ENCODE peak calls at places on chromosomes 2 and 18, in seven cellular contexts. W is mucosa of descending colon, H is left ventricle myocardium inferior, N is right cardiac atrium, O is small intestine, B is adrenal gland, Z is Peyer's patch. C is an unnamed sample. For H3K9me3, the result is how much of the 10 kb centered on the place peaks cover.

GRCh38 chr2:205892141-205893064 is 193.6 kb downstream of the INO80D start:
- DNase-seq in W (no peak), O (peak), H (no peak), N (no peak), B (no peak), Z (no peak), C (no peak)

GRCh38 chr2:201127570-201127969 is 11.6 kb downstream of the CFLAR start:
- DNase-seq in O (no peak), W (no peak), N (peak), B (peak), Z (no peak), H (no peak), C (peak)

GRCh38 chr2:96772903-96773675 is 12.4 kb downstream of the CNNM4 start:
- DNase-seq in H (no peak), N (no peak), B (no peak), W (no peak), Z (no peak), O (peak), C (no peak)

GRCh38 chr2:219452361-219453317 is 18.0 kb downstream of the SPEG start:
- DNase-seq in B (no peak), H (no peak), N (peak), W (no peak), O (no peak), Z (no peak), C (peak)

GRCh38 chr2:186641132-186641806 is 51.4 kb downstream of the ITGAV start:
- DNase-seq in B (no peak), W (no peak), H (no peak), O (no peak), Z (no peak), N (no peak), C (no peak)

GRCh38 chr2:180033993-180034894 is 27.1 kb upstream of the CWC22 start:
- DNase-seq in Z (no peak), H (no peak), B (no peak), W (no peak), O (no peak), N (no peak), C (peak)

GRCh38 chr2:161844845-161845244 is 220.6 kb downstream of the SLC4A10 start:
- DNase-seq in B (no peak), H (no peak), W (no peak), Z (no peak), N (no peak), O (no peak), C (no peak)

GRCh38 chr18:56645415-56646016 is 5.6 kb upstream of the WDR7 start:
- DNase-seq in Z (no peak), W (no peak), H (no peak), N (no peak), O (peak), B (no peak), C (no peak)

GRCh38 chr2:35163948-35164347 is 1191.6 kb upstream of the CRIM1 start:
- DNase-seq in W (no peak), Z (no peak), H (no peak), N (no peak), O (no peak), B (no peak), C (no peak)

GRCh38 chr2:239532859-239533258 is 132.0 kb upstream of the HDAC4 start:
- DNase-seq in N (no peak), B (peak), O (peak), Z (no peak), W (no peak), H (no peak), C (no peak)

GRCh38 chr2:155381446-155381845 is 683.0 kb downstream of the KCNJ3 start:
- DNase-seq in N (no peak), H (no peak), B (no peak), Z (no peak), O (no peak), W (no peak), C (no peak)

GRCh38 chr2:110115291-110116032 is at the start of gene MALL:
- DNase-seq in W (peak), O (peak), H (no peak), B (no peak), N (peak), Z (peak), C (no peak)

GRCh38 chr2:182481676-182482075 is 54.8 kb upstream of the PDE1A start:
- DNase-seq in N (no peak), H (no peak), B (no peak), O (no peak), Z (no peak), W (no peak), C (no peak)

GRCh38 chr2:85585781-85586105 is 1.5 kb downstream of the VAMP5 start:
- DNase-seq in W (no peak), B (peak), N (no peak), O (peak), H (no peak), Z (no peak), C (no peak)

GRCh38 chr18:73893879-73894278 is 253.8 kb downstream of the FBXO15 start:
- DNase-seq in Z (no peak), N (no peak), W (no peak), O (no peak), H (no peak), B (no peak), C (no peak)

GRCh38 chr2:60070851-60071250 is 482.6 kb downstream of the BCL11A start:
- DNase-seq in B (no peak), W (no peak), O (no peak), Z (no peak), N (no peak), H (no peak), C (no peak)

GRCh38 chr2:75570948-75571729 is 10.4 kb upstream of the EVA1A start:
- DNase-seq in B (no peak), W (no peak), H (no peak), N (no peak), O (no peak), Z (no peak), C (peak)

GRCh38 chr2:16546128-16546754 is 119.4 kb downstream of the CYRIA start:
- DNase-seq in O (peak), W (no peak), B (peak), H (no peak), Z (no peak), N (no peak), C (no peak)

GRCh38 chr2:216023055-216023648 is 9.8 kb upstream of the MREG start:
- DNase-seq in N (no peak), Z (peak), O (peak), H (no peak), B (peak), W (no peak), C (no peak)

GRCh38 chr2:46390036-46390435 is 89.3 kb upstream of the TMEM247 start:
- DNase-seq in B (no peak), W (no peak), H (no peak), O (no peak), Z (no peak), N (no peak), C (no peak)

GRCh38 chr18:79695269-79695668 is 15.7 kb downstream of the CTDP1 start:
- DNase-seq in W (peak), Z (no peak), N (no peak), B (no peak), H (no peak), O (no peak), C (no peak)

GRCh38 chr2:104864751-104865470 is 11.0 kb downstream of the POU3F3 start:
- DNase-seq in O (no peak), N (no peak), W (no peak), H (no peak), B (no peak), Z (no peak), C (no peak)

GRCh38 chr2:51953931-51954330 is 922.0 kb upstream of the NRXN1 start:
- DNase-seq in Z (no peak), O (no peak), N (no peak), B (no peak), W (no peak), H (no peak), C (no peak)

GRCh38 chr2:162887087-162887486 is 48.5 kb upstream of the KCNH7 start:
- DNase-seq in N (no peak), B (no peak), Z (no peak), W (no peak), H (no peak), O (no peak), C (no peak)

GRCh38 chr2:12636837-12637581 is 79.7 kb upstream of the TRIB2 start:
- DNase-seq in N (no peak), Z (no peak), H (no peak), B (peak), O (no peak), W (no peak), C (no peak)

GRCh38 chr18:59748628-59749360 is 51.6 kb upstream of the CCBE1 start:
- DNase-seq in H (no peak), Z (no peak), O (no peak), B (no peak), N (no peak), W (no peak), C (no peak)

GRCh38 chr2:74147729-74148456 is at the start of gene BOLA3:
- DNase-seq in H (peak), N (peak), W (peak), O (peak), B (peak), Z (peak), C (peak)

GRCh38 chr2:200943527-200944120 is 19.8 kb downstream of the ORC2 start:
- DNase-seq in W (no peak), H (no peak), N (no peak), Z (no peak), B (no peak), O (no peak), C (no peak)

GRCh38 chr2:68730828-68731227 is 3.8 kb upstream of the ARHGAP25 start:
- DNase-seq in Z (no peak), B (no peak), O (no peak), H (no peak), N (no peak), W (no peak), C (peak)

GRCh38 chr2:217625475-217626245 is 377.1 kb downstream of the TNS1 start:
- DNase-seq in N (no peak), O (no peak), H (no peak), B (peak), Z (no peak), W (no peak), C (no peak)

GRCh38 chr2:20573611-20574422 is 77.1 kb downstream of the HS1BP3 start:
- DNase-seq in H (no peak), O (no peak), Z (peak), N (no peak), W (no peak), B (peak), C (peak)

GRCh38 chr2:118122768-118123335 is 34.6 kb downstream of the INSIG2 start:
- DNase-seq in B (no peak), Z (no peak), N (no peak), O (no peak), W (no peak), H (no peak), C (no peak)

GRCh38 chr2:230693411-230693810 is 19.2 kb upstream of the CAB39 start:
- DNase-seq in Z (no peak), B (no peak), N (no peak), H (no peak), O (no peak), W (no peak), C (no peak)

GRCh38 chr2:56182420-56182819 is 1.4 kb upstream of the CCDC85A start:
- DNase-seq in O (no peak), W (no peak), N (no peak), H (no peak), B (no peak), Z (no peak), C (no peak)

GRCh38 chr18:48945953-48946217 is 4.9 kb downstream of the SMAD7 start:
- DNase-seq in W (no peak), N (no peak), Z (no peak), H (no peak), O (no peak), B (no peak), C (no peak)

GRCh38 chr2:54482725-54483124 is 26.6 kb downstream of the SPTBN1 start:
- DNase-seq in H (no peak), O (no peak), N (peak), Z (no peak), B (peak), W (no peak), C (peak)

DNA sequence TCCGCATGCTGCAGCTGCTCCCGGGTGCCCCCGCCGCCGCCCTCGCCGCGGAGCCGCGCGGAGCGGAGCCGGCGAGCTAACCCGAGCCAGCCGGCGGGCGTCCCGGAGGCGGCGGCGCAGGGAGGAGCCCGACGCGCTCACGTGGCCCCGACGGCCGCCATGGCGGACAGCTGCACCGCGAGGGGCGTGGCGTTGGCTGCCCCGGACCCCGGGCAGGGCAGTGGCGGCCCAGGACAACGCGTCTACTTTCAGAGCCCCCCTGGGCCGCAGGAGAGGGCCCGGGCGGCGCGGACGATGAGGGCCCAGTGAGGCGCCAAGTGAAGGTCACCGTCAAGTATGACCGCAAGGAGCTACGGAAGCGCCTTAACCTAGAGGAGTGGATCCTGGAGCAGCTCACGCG is 30.0 kb upstream of the CCNYL1 start:
- DNase-seq in O (no peak), H (no peak), Z (no peak), W (no peak), N (no peak), B (no peak), C (no peak)
- H3K4me3 ChIP-seq in O (no peak), H (peak), Z (no peak), W (no peak), N (peak), B (no peak), C (no peak)

GRCh38 chr2:153133716-153134115 is 344.8 kb downstream of the RPRM start:
- DNase-seq in B (no peak), O (no peak), Z (no peak), H (no peak), N (no peak), W (no peak), C (no peak)
- H3K9me3 ChIP-seq in B (under half), O (under half), Z (under half), H (under half), N (under half), W (under half), C (under half)

GRCh38 chr2:134158295-134158694 is 95.6 kb upstream of the MGAT5 start:
- DNase-seq in B (no peak), O (no peak), Z (no peak), N (no peak), H (no peak), W (no peak), C (no peak)

GRCh38 chr2:134160793-134161504 is 92.9 kb upstream of the MGAT5 start:
- DNase-seq in B (peak), Z (no peak), O (no peak), W (no peak), H (peak), N (peak), C (no peak)

GRCh38 chr2:134164306-134164705 is 89.6 kb upstream of the MGAT5 start:
- DNase-seq in N (no peak), B (no peak), O (no peak), Z (no peak), W (no peak), H (no peak), C (no peak)

GRCh38 chr2:134167015-134167414 is 86.9 kb upstream of the MGAT5 start:
- DNase-seq in B (no peak), H (no peak), Z (no peak), W (no peak), N (no peak), O (no peak), C (no peak)

DNA sequence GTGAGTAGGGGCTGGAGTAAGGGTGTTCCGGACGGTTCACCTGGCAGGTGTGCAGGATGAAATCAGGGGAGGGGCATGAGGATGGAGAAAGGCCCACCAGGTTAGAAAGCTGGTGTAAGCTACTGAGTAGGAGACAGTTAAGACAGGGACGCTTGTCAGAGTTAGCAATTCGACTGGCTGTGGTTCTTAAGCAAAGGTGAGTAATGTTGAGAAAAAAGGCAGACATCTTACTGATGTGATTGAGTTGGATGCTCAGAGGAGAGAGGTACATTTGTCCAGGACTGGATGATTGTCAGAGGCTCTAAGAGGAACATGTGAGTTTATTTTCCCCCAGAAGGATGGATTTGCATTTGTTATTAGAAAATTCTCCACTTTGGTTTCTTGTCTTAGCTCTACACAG is 90.5 kb upstream of the MGAT5 start:
- DNase-seq in H (no peak), O (no peak), B (no peak), N (no peak), Z (no peak), W (no peak), C (no peak)
- H3K4me3 ChIP-seq in H (no peak), O (no peak), B (no peak), N (no peak), Z (no peak), W (no peak), C (no peak)

DNA sequence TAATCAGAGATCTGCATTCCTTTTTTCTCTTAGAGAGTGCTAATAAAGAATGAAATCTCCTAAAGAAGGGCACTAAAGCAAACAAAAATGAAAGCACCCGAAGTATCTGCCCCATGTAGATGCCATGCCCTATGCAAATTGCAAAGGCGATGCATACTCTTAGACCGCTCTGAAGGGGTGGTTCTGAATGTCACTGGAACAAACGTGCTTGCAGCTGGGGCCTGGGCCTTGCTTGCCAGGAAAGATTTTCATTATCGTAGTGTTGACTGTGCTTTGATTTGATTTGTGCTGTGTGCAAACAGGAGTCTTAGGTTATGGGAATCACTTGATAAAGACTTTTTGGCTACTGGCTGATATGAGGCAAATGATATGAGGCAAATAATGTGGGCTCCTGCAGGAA is 314.0 kb downstream of the PID1 start:
- DNase-seq in O (no peak), Z (no peak), H (no peak), W (no peak), N (no peak), B (no peak), C (no peak)
- H3K9me3 ChIP-seq in O (under half), Z (under half), H (under half), W (under half), N (under half), B (under half), C (under half)

GRCh38 chr2:203650860-203651613 is 55.4 kb upstream of the CD28 start:
- DNase-seq in Z (peak), H (no peak), N (no peak), W (peak), O (peak), B (peak), C (no peak)
- H3K4me3 ChIP-seq in Z (no peak), H (no peak), N (no peak), W (no peak), O (no peak), B (no peak), C (no peak)

GRCh38 chr2:31414601-31415241 is at the start of gene XDH:
- DNase-seq in B (no peak), Z (peak), N (no peak), H (no peak), W (peak), O (peak), C (no peak)
- H3K9me3 ChIP-seq in B (under half), Z (under half), N (under half), H (under half), W (under half), O (under half), C (under half)

C was measured in MG63.